ENCODE peak calls at places on chromosomes 4 and X, in nine cellular contexts. W, U, C, F, A, L, R, E and N are unnamed samples.

GRCh38 chrX:132561483-132561882 is 72.6 kb upstream of the MBNL3 start:
- DNase-seq in W (peak), U (peak), C (no peak), F (no peak), A (no peak), L (no peak), R (no peak), E (no peak), N (no peak)

GRCh38 chr4:185227131-185227551 is 17.7 kb downstream of the SNX25 start:
- DNase-seq in W (peak), U (peak), C (no peak), F (no peak), A (no peak), L (no peak), R (no peak), E (no peak), N (no peak)

GRCh38 chr4:17475481-17475880 is 36.4 kb downstream of the QDPR start:
- DNase-seq in W (no peak), U (no peak), C (no peak), F (no peak), A (no peak), L (no peak), R (no peak), E (no peak), N (no peak)

GRCh38 chr4:147542229-147542990 is 61.5 kb downstream of the EDNRA start:
- DNase-seq in W (no peak), U (no peak), C (no peak), F (no peak), A (no peak), L (no peak), R (no peak), E (no peak), N (no peak)

GRCh38 chr4:78962597-78963115 is 23.4 kb upstream of the PAQR3 start:
- DNase-seq in W (no peak), U (no peak), C (no peak), F (peak), A (no peak), L (no peak), R (no peak), E (no peak), N (no peak)

GRCh38 chrX:128019218-128019617 is 33.0 kb downstream of the ACTRT1 start:
- DNase-seq in W (no peak), U (no peak), C (no peak), F (no peak), A (no peak), L (no peak), R (no peak), E (no peak), N (no peak)

GRCh38 chr4:82705881-82706280 is 92.7 kb downstream of the SCD5 start:
- DNase-seq in W (no peak), U (no peak), C (no peak), F (no peak), A (no peak), L (no peak), R (no peak), E (no peak), N (no peak)

GRCh38 chr4:34181311-34181808 is 2063.0 kb downstream of the ARAP2 start:
- DNase-seq in W (no peak), U (no peak), C (peak), F (no peak), A (no peak), L (no peak), R (no peak), E (no peak), N (no peak)

GRCh38 chr4:107721436-107722090 is 1.5 kb upstream of the PAPSS1 start:
- DNase-seq in W (no peak), U (no peak), C (no peak), F (no peak), A (no peak), L (no peak), R (peak), E (no peak), N (peak)

GRCh38 chrX:56253832-56254703 is 21.9 kb downstream of the KLF8 start:
- DNase-seq in W (no peak), U (no peak), C (no peak), F (no peak), A (no peak), L (no peak), R (no peak), E (no peak), N (no peak)

GRCh38 chr4:88705805-88706518 is 8.3 kb upstream of the NAP1L5 start:
- DNase-seq in W (no peak), U (no peak), C (no peak), F (no peak), A (no peak), L (no peak), R (no peak), E (no peak), N (no peak)

GRCh38 chrX:154505726-154506125 is 10.3 kb downstream of the FAM3A start:
- DNase-seq in W (no peak), U (no peak), C (no peak), F (no peak), A (no peak), L (no peak), R (no peak), E (no peak), N (no peak)

GRCh38 chrX:70554081-70554480 is 109.4 kb downstream of the DLG3 start:
- DNase-seq in W (peak), U (peak), C (peak), F (no peak), A (no peak), L (no peak), R (no peak), E (no peak), N (no peak)

GRCh38 chrX:70553516-70553915 is 108.9 kb downstream of the DLG3 start:
- DNase-seq in W (no peak), U (peak), C (no peak), F (no peak), A (no peak), L (no peak), R (no peak), E (no peak), N (no peak)

GRCh38 chrX:70554523-70554922 is 109.9 kb downstream of the DLG3 start:
- DNase-seq in W (no peak), U (no peak), C (no peak), F (no peak), A (no peak), L (no peak), R (no peak), E (no peak), N (no peak)

GRCh38 chrX:70554948-70555347 is 110.3 kb downstream of the DLG3 start:
- DNase-seq in W (no peak), U (no peak), C (no peak), F (no peak), A (no peak), L (no peak), R (no peak), E (no peak), N (no peak)

GRCh38 chrX:70552174-70552704 is 107.6 kb downstream of the DLG3 start:
- DNase-seq in W (peak), U (no peak), C (no peak), F (no peak), A (no peak), L (no peak), R (no peak), E (no peak), N (no peak)
- TF ChIP-seq POLR2A in W (no peak), U (no peak), C (no peak), F (no peak), A (no peak), L (no peak), R (no peak), E (no peak), N (no peak)

DNA sequence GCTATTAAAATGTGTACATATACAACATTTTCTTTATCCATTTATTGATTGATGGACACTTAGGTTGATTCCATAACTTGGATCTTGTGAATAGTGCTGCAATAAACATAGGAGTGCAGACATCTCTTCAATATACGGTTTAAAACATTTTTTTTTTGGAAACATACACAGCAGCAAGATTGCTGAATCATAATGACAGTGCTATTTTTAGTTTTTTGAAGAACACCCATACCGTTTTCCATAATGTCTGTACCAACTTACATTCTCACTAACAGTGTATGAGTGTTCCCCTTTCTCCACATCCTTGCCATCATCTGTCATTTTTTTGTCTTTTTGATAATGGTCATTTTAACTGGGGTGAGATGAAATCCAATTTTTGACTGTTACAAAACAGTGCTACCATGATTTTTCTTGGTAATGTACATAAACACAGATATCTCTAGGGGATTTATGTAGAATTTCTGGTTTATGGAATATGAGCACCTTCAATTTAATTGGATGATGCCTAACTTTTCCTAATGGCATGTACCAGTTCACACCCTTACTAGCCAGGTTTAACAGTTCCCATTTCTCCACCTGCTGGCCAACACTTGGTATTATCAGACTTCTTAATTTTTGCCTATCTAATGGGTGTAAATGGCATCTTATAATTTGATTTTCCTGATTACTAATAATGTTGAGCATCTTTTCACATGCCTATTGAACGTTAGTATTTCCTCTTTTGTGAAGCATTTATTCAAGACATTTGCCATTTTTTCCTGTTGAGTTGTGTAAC is 21.0 kb upstream of the TMSB15B start:
- DNase-seq in W (peak), U (no peak), C (peak), F (no peak), A (no peak), L (no peak), R (no peak), E (no peak), N (no peak)
- TF ChIP-seq CTCF in W (no peak), U (peak), C (peak), F (peak), A (peak), L (no peak), R (peak), E (peak), N (no peak)

DNA sequence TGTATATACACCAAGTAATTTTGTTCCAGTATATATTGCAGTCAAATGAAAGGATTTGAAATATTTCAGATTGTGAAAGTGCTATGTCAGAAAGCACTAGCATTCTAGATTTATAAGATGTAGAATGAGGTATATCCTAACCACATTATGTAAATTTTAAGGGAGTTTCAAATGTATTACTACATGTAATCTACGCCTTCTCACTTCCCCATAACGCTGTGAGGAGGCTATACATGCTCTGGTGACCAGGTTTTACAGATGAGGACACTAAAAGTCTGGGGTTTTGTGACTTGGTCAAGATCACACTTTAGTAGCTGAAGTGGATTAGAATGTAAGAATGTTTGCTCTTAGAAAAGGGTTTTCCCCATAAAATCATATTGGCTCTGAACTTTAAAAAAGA is 8.1 kb downstream of the ENPEP start:
- DNase-seq in W (no peak), U (no peak), C (no peak), F (no peak), A (no peak), L (no peak), R (no peak), E (no peak), N (no peak)
- H3K4me3 ChIP-seq in W (no peak), U (no peak), C (no peak), F (no peak), A (no peak), L (no peak), R (no peak), E (no peak), N (no peak)

GRCh38 chr4:56391270-56391669 is 4.0 kb upstream of the AASDH start:
- DNase-seq in W (no peak), U (no peak), C (no peak), F (no peak), A (no peak), L (no peak), R (no peak), E (no peak), N (no peak)
- TF ChIP-seq POLR2A in W (no peak), U (no peak), C (no peak), F (no peak), A (no peak), L (no peak), R (no peak), E (no peak), N (no peak)